ENCODE peak calls at places on chromosomes 3 and 15, in nine cellular contexts. S, R, L, F, U, M, A, C and D are unnamed samples.
A peak's percentile ranks its signal among the peaks of the same experiment; 100 is the strongest.

GRCh38 chr3:197748597-197749314 is 927 bp upstream of the FYTTD1 start:
- DNase-seq in U (no peak), R (no peak), L (no peak), A (no peak), S (no peak), C (no peak), F (no peak), M (no peak), D (no peak)

GRCh38 chr3:62585861-62586260 is 212.5 kb upstream of the FEZF2 start:
- DNase-seq in S (no peak), R (no peak), U (no peak), M (peak; percentile 47), L (no peak), C (no peak), A (no peak), F (no peak), D (no peak)

GRCh38 chr3:69065318-69065964 is 13.3 kb upstream of the TMF1 start:
- DNase-seq in M (no peak), U (no peak), L (no peak), R (no peak), S (no peak), A (no peak), C (no peak), F (no peak), D (no peak)

GRCh38 chr15:33720952-33721351 is 247.3 kb upstream of the CHRM5 start:
- DNase-seq in A (no peak), U (no peak), S (peak; percentile 33), R (no peak), F (no peak), M (peak; percentile 80), L (no peak), C (no peak), D (no peak)

GRCh38 chr15:62875626-62876021 is 166.9 kb upstream of the TPM1 start:
- DNase-seq in U (no peak), F (no peak), R (no peak), A (no peak), C (no peak), S (no peak), M (no peak), L (no peak), D (no peak)

GRCh38 chr3:49785565-49786356 is 581 bp downstream of the IP6K1 start:
- DNase-seq in M (peak; percentile 39), C (no peak), R (no peak), S (no peak), U (peak; percentile 37), L (no peak), A (no peak), F (peak; percentile 53), D (no peak)

GRCh38 chr15:53835309-53835708 is 75.8 kb upstream of the WDR72 start:
- DNase-seq in C (no peak), S (no peak), L (no peak), U (no peak), R (no peak), F (no peak), M (no peak), A (no peak), D (no peak)

GRCh38 chr15:53564647-53565046 is 194.8 kb downstream of the WDR72 start:
- DNase-seq in S (no peak), L (no peak), A (no peak), F (no peak), U (no peak), M (no peak), C (no peak), R (no peak), D (no peak)

GRCh38 chr3:73874596-73874995 is 249.9 kb upstream of the PDZRN3 start:
- DNase-seq in S (no peak), C (no peak), L (no peak), R (no peak), F (no peak), M (no peak), A (no peak), U (no peak), D (no peak)

GRCh38 chr3:73867524-73867923 is 242.8 kb upstream of the PDZRN3 start:
- DNase-seq in L (no peak), M (no peak), F (no peak), U (no peak), S (no peak), C (no peak), R (no peak), A (no peak), D (no peak)

GRCh38 chr3:73863546-73864079 is 238.9 kb upstream of the PDZRN3 start:
- DNase-seq in U (no peak), S (no peak), F (no peak), L (no peak), A (no peak), M (no peak), R (no peak), C (no peak), D (no peak)

DNA sequence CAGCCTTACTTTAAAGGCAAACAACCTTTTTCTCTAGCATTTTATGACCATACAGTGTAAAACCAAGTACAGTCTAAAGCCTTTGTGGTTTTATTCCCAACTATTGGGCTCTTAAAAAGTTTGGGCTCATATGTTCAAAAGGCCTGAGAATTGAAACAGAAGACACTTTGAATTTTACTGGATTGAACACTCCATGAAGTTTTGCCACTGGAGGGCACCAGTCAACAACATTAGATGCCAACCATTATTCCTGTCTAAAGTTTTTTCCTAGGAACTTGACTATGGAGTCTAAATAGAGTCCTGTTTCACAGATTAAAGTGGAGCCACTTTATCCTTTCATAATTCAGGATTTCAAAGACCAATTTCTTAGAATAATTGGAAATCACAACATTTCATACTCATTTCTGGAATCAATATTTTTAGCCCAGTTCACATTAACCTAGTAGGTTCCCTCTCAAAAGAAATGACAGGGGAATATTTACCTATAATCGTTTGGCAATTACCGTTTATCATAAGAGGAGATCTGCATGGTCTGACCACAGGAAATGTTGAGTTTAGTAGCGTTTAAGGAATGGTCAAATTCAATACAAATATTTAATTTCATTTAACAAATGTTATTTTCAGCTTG is 244.1 kb upstream of the PDZRN3 start:
- DNase-seq in A (no peak), L (no peak), C (no peak), U (no peak), M (peak; percentile 57), S (peak; percentile 5), F (no peak), R (peak; percentile 45), D (no peak)
- TF ChIP-seq CTCF in A (peak; percentile 10), L (peak; percentile 3), C (no peak), U (peak; percentile 66), M (peak; percentile 65), S (peak; percentile 64), F (peak; percentile 7), R (peak; percentile 67), D (no peak)

DNA sequence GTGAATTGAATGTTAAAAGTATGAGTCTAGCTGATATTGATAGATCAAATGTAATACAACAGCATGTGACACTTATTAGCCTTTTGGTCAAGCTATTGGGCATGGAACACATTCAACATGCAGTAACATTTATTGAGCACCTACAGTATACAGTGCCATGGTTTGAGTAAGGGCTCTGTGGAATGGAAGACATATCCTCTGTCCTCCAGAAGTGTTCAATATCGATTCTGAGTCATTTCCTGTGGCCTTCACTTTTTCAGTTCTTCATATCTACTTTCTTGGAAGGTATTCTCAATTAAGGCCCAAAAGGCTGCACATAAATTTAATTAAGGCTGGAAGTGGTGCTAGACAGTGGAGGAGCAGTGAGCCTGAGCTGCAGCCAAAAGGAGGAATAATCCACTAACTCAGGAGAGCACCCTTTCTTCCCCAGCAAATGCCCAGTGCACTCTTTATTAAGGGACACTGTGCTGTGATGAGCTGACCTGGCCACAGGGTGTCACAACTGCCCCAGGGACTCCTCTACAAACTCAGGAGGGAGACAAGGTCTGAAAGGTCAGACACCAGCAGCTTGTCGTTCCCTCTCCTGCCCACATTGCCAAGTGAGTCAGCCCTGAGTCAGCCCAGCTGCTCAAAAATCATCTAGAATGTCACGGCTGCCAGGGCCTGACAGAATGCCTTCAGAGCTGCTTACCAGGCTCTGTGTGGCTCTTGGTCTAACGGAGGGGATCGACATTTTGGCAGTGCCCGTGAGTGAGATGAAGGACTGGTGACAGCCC is 544.8 kb downstream of the AGBL1 start:
- DNase-seq in M (peak; percentile 62), S (peak; percentile 33), C (peak; percentile 52), A (no peak), U (peak; percentile 68), L (no peak), F (no peak), R (peak; percentile 53), D (no peak)
- TF ChIP-seq CTCF in M (peak; percentile 23), S (peak; percentile 43), C (no peak), A (no peak), U (peak; percentile 31), L (peak; percentile 16), F (no peak), R (peak; percentile 54), D (no peak)

GRCh38 chr3:123110953-123111615 is 44.3 kb downstream of the PDIA5 start:
- DNase-seq in L (no peak), A (no peak), R (no peak), M (no peak), U (no peak), C (no peak), S (no peak), F (no peak), D (no peak)
- TF ChIP-seq CTCF in L (no peak), A (no peak), R (no peak), M (no peak), U (no peak), C (no peak), S (no peak), F (no peak), D (no peak)

DNA sequence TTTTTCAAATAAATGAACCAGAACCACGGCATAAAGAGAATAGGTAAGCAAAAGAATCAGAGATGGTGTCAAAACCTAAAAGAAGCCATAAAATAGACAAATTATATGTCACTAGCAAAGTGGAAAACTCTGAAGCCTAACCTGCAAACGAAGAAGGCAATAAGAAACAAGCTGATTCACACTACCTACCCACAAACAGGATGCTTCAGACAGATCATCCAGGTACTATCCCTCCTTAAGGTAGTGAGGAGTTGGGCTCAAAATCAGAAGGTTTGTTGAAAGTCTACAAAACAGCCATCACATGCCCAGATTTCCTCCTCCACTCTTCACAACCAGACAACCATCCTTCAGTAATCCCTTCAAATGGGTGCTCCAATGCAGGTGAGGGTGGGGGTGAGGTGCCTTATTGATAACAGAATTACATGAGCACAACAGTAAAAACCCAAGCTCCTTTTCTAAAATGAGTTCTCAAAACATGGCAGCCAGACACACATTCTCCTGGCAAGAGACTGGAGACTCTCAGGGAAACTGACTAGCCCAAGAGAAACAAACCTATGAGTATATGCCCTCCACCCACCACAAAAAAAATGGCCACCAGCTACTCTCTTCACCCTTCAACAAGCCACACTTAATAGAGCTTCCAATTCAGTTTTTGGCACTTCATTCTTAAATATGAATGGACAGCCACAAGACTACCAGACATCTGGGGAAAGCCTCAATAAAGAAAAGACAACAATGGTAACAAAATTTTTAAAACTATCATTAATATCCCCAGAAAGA is 6.4 kb downstream of the KPNA1 start:
- DNase-seq in F (no peak), U (no peak), R (no peak), A (no peak), C (no peak), L (no peak), M (no peak), S (no peak), D (no peak)
- TF ChIP-seq CTCF in F (no peak), U (no peak), R (no peak), A (no peak), C (no peak), L (no peak), M (no peak), S (no peak), D (no peak)

DNA sequence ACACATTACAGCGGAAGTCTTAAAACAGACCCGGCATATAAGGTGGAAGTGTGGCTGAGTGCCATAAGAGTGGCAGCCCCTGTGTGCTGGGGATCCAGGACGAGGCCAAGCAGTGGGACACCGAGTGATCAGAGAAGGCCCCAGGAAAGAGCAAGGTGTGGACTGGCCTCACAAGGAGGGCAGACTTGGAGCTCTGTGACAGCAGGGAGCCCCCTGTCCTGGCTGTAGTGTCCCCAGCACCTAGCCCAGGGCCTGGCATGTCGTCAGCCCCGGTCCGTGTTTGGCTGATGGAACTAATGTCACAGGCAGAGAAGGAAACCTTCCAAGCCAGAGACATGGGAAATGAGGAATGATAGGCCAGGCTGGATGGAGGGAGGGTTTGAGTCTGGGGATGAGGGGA is 4.8 kb downstream of the PDIA5 start:
- DNase-seq in F (no peak), M (no peak), C (no peak), A (no peak), L (no peak), S (no peak), R (no peak), U (no peak), D (no peak)
- TF ChIP-seq CTCF in F (no peak), M (no peak), C (no peak), A (no peak), L (no peak), S (no peak), R (no peak), U (no peak), D (no peak)